ENCODE peak calls at places on chromosomes 7 and 10, in six cellular contexts. I is amygdala, G is KBM-7, F is left lung, P is anterior cingulate cortex, C is dermis microvascular lymphatic vessel endothelial cell. X is an unnamed sample.

GRCh38 chr7:151847681-151848081 is 29.2 kb downstream of the PRKAG2 start:
- DNase-seq in I (no peak), G (no peak), F (no peak), P (no peak), C (no peak), X (no peak)

GRCh38 chr7:8037151-8037550 is 68.6 kb downstream of the GLCCI1 start:
- DNase-seq in I (no peak), G (no peak), F (no peak), P (no peak), C (no peak), X (no peak)

GRCh38 chr7:55570939-55571338 is 1.4 kb downstream of the VOPP1 start:
- DNase-seq in I (no peak), G (no peak), F (no peak), P (no peak), C (peak; percentile 40), X (no peak)

GRCh38 chr10:23994459-23995046 is 214.4 kb upstream of the KIAA1217 start:
- DNase-seq in I (peak; percentile 8), G (peak; percentile 55), F (no peak), P (peak; percentile 5), C (peak; percentile 45), X (peak; percentile 1)

GRCh38 chr7:55509322-55509721 is 63.0 kb downstream of the VOPP1 start:
- DNase-seq in I (no peak), G (no peak), F (no peak), P (no peak), C (no peak), X (no peak)

GRCh38 chr7:67462781-67463191 is 466.2 kb downstream of the TYW1 start:
- DNase-seq in I (no peak), G (no peak), F (peak; percentile 44), P (peak; percentile 14), C (no peak), X (no peak)

GRCh38 chr10:3720228-3721019 is 64.6 kb downstream of the KLF6 start:
- DNase-seq in I (no peak), G (peak; percentile 78), F (peak; percentile 79), P (no peak), C (peak; percentile 82), X (no peak)

GRCh38 chr7:128322040-128322643 is 21.6 kb downstream of the RBM28 start:
- DNase-seq in I (no peak), G (peak; percentile 66), F (no peak), P (no peak), C (no peak), X (peak; percentile 24)

GRCh38 chr10:7003821-7004220 is 407.0 kb downstream of the SFMBT2 start:
- DNase-seq in I (no peak), G (no peak), F (no peak), P (no peak), C (no peak), X (no peak)

GRCh38 chr10:4447977-4448376 is 378.0 kb upstream of the AKR1E2 start:
- DNase-seq in I (no peak), G (no peak), F (no peak), P (no peak), C (no peak), X (no peak)

GRCh38 chr7:112009081-112009480 is 197.1 kb downstream of the DOCK4 start:
- DNase-seq in I (no peak), G (no peak), F (no peak), P (no peak), C (peak; percentile 23), X (no peak)

GRCh38 chr7:53325061-53325460 is 289.6 kb downstream of the POM121L12 start:
- DNase-seq in I (no peak), G (no peak), F (no peak), P (no peak), C (no peak), X (no peak)

GRCh38 chr10:98676895-98677294 is 230.2 kb upstream of the HPS1 start:
- DNase-seq in I (no peak), G (no peak), F (no peak), P (no peak), C (no peak), X (no peak)

GRCh38 chr7:27169658-27170493 is 4.2 kb downstream of the HOXA10 start:
- DNase-seq in I (no peak), G (peak; percentile 71), F (peak; percentile 28), P (no peak), C (no peak), X (peak; percentile 85)

GRCh38 chr10:123156091-123156490 is 1.9 kb downstream of the BUB3 start:
- DNase-seq in I (no peak), G (no peak), F (no peak), P (no peak), C (no peak), X (no peak)

GRCh38 chr7:32511791-32512190 is 16.5 kb downstream of the AVL9 start:
- DNase-seq in I (no peak), G (no peak), F (no peak), P (no peak), C (no peak), X (no peak)

GRCh38 chr10:13882112-13882711 is 295.4 kb downstream of the PRPF18 start:
- DNase-seq in I (no peak), G (peak; percentile 83), F (peak; percentile 67), P (no peak), C (peak; percentile 50), X (no peak)

GRCh38 chr10:23558361-23558799 is 119.5 kb downstream of the OTUD1 start:
- DNase-seq in I (no peak), G (no peak), F (no peak), P (no peak), C (no peak), X (no peak)

GRCh38 chr10:88661018-88661417 is 3.2 kb upstream of the LIPF start:
- DNase-seq in I (no peak), G (no peak), F (no peak), P (no peak), C (no peak), X (no peak)

GRCh38 chr7:20170626-20171025 is 46.6 kb downstream of the MACC1 start:
- DNase-seq in I (no peak), G (no peak), F (no peak), P (no peak), C (no peak), X (no peak)

GRCh38 chr7:14754631-14755030 is 147.9 kb downstream of the DGKB start:
- DNase-seq in I (no peak), G (no peak), F (no peak), P (no peak), C (no peak), X (peak; percentile 44)

GRCh38 chr7:94080551-94080950 is 76.4 kb upstream of the BET1 start:
- DNase-seq in I (no peak), G (no peak), F (no peak), P (no peak), C (no peak), X (no peak)

GRCh38 chr10:71575446-71575845 is 144.1 kb downstream of the C10orf105 start:
- DNase-seq in I (peak; percentile 49), G (no peak), F (no peak), P (no peak), C (no peak), X (no peak)

GRCh38 chr7:101075646-101076045 is 9.6 kb upstream of the TRIM56 start:
- DNase-seq in I (no peak), G (peak; percentile 18), F (no peak), P (no peak), C (no peak), X (no peak)

GRCh38 chr7:50976064-50976463 is 193.4 kb upstream of the GRB10 start:
- DNase-seq in I (no peak), G (no peak), F (no peak), P (no peak), C (no peak), X (no peak)

GRCh38 chr10:46545861-46546590 is 10.4 kb downstream of the GPRIN2 start:
- DNase-seq in I (no peak), G (no peak), F (peak; percentile 27), P (no peak), C (no peak), X (no peak)

GRCh38 chr10:31031205-31031665 is 430 bp downstream of the ZNF438 start:
- DNase-seq in I (no peak), G (no peak), F (no peak), P (no peak), C (no peak), X (no peak)

GRCh38 chr10:86958831-86959736 is 685 bp downstream of the SNCG start:
- DNase-seq in I (no peak), G (no peak), F (no peak), P (no peak), C (peak; percentile 61), X (no peak)

GRCh38 chr10:35042783-35043182 is 47.4 kb downstream of the CUL2 start:
- DNase-seq in I (no peak), G (no peak), F (no peak), P (no peak), C (no peak), X (no peak)

GRCh38 chr7:159099711-159100231 is 44.9 kb downstream of the VIPR2 start:
- DNase-seq in I (no peak), G (no peak), F (no peak), P (no peak), C (no peak), X (no peak)

GRCh38 chr10:35011771-35012191 is 78.4 kb downstream of the CUL2 start:
- DNase-seq in I (no peak), G (no peak), F (no peak), P (no peak), C (no peak), X (no peak)

X was measured in NCI-H2081.